ENCODE peak calls at places on chromosomes 13 and 19, in five cellular contexts. N, Y, R, F and C are unnamed samples.

GRCh38 chr19:35334064-35334753 is 5.2 kb downstream of the CD22 start:
- DNase-seq in N (no peak), Y (no peak), R (no peak), F (no peak), C (no peak)

GRCh38 chr19:49469828-49470614 is 4.0 kb upstream of the FLT3LG start:
- DNase-seq in N (no peak), Y (no peak), R (no peak), F (no peak), C (no peak)

GRCh38 chr19:16446108-16447014 is 25.4 kb downstream of the EPS15L1 start:
- DNase-seq in N (no peak), Y (no peak), R (no peak), F (no peak), C (no peak)

GRCh38 chr13:44004881-44005280 is 125.2 kb downstream of the LACC1 start:
- DNase-seq in N (no peak), Y (no peak), R (no peak), F (no peak), C (no peak)

GRCh38 chr19:31885280-31885853 is 460.0 kb upstream of the ZNF507 start:
- DNase-seq in N (no peak), Y (no peak), R (no peak), F (no peak), C (no peak)

GRCh38 chr13:24802074-24802473 is 38.1 kb downstream of the RNF17 start:
- DNase-seq in N (no peak), Y (no peak), R (no peak), F (no peak), C (peak; percentile 1)

GRCh38 chr13:25225970-25226369 is 53.9 kb upstream of the AMER2 start:
- DNase-seq in N (no peak), Y (no peak), R (no peak), F (no peak), C (no peak)

GRCh38 chr19:55474269-55475265 is 1.9 kb upstream of the ZNF628 start:
- DNase-seq in N (no peak), Y (no peak), R (no peak), F (no peak), C (no peak)

GRCh38 chr19:43738780-43739211 is 16.0 kb downstream of the SMG9 start:
- DNase-seq in N (no peak), Y (no peak), R (no peak), F (no peak), C (no peak)

GRCh38 chr13:23378009-23378632 is 55.4 kb downstream of the SACS start:
- DNase-seq in N (no peak), Y (no peak), R (no peak), F (no peak), C (no peak)

GRCh38 chr19:43468354-43469159 is 3.1 kb upstream of the LYPD3 start:
- DNase-seq in N (no peak), Y (no peak), R (no peak), F (no peak), C (no peak)

GRCh38 chr13:36125841-36126240 is 5.3 kb downstream of the DCLK1 start:
- DNase-seq in N (no peak), Y (no peak), R (no peak), F (no peak), C (no peak)

GRCh38 chr13:30676672-30677071 is 58.7 kb upstream of the ALOX5AP start:
- DNase-seq in N (no peak), Y (no peak), R (no peak), F (peak; percentile 26), C (no peak)

GRCh38 chr13:40648040-40648439 is 18.4 kb downstream of the FOXO1 start:
- DNase-seq in N (no peak), Y (peak; percentile 33), R (no peak), F (no peak), C (no peak)

GRCh38 chr19:6534451-6535093 is 3.7 kb downstream of the TNFSF9 start:
- DNase-seq in N (peak; percentile 71), Y (no peak), R (no peak), F (no peak), C (no peak)

GRCh38 chr19:33947565-33947964 is 150.9 kb downstream of the KCTD15 start:
- DNase-seq in N (no peak), Y (no peak), R (no peak), F (no peak), C (no peak)
- TF ChIP-seq JUND in N (no peak), Y (no peak), R (no peak), F (no peak), C (no peak)

GRCh38 chr13:70864731-70865130 is 756.5 kb upstream of the KLHL1 start:
- DNase-seq in N (no peak), Y (no peak), R (no peak), F (no peak), C (no peak)
- TF ChIP-seq JUND in N (no peak), Y (no peak), R (no peak), F (no peak), C (no peak)

GRCh38 chr19:30378701-30379100 is 6.5 kb downstream of the ZNF536 start:
- DNase-seq in N (no peak), Y (no peak), R (no peak), F (no peak), C (no peak)
- TF ChIP-seq JUND in N (no peak), Y (no peak), R (no peak), F (no peak), C (no peak)

GRCh38 chr13:78625384-78625783 is 22.0 kb upstream of the POU4F1 start:
- DNase-seq in N (no peak), Y (no peak), R (no peak), F (no peak), C (no peak)

GRCh38 chr13:78632956-78633355 is 26.0 kb downstream of the OBI1 start:
- DNase-seq in N (no peak), Y (no peak), R (no peak), F (no peak), C (no peak)

GRCh38 chr13:78631077-78631476 is 27.7 kb upstream of the POU4F1 start:
- DNase-seq in N (no peak), Y (no peak), R (no peak), F (no peak), C (no peak)

GRCh38 chr13:78636493-78636892 is 22.5 kb downstream of the OBI1 start:
- DNase-seq in N (no peak), Y (no peak), R (no peak), F (no peak), C (no peak)

GRCh38 chr13:78630509-78630908 is 27.2 kb upstream of the POU4F1 start:
- DNase-seq in N (no peak), Y (no peak), R (no peak), F (no peak), C (no peak)
- TF ChIP-seq JUND in N (no peak), Y (no peak), R (no peak), F (no peak), C (no peak)